ENCODE peak calls at places on chromosome 4, in seven cellular contexts. V is ELR, W is EL, O is psoas muscle, D is fibroblast of pulmonary artery, P is GM23248, Z is GM03348. J is an unnamed sample.

GRCh38 chr4:45662996-45663395 is 460.9 kb downstream of the GABRG1 start:
- DNase-seq in V (peak), W (no peak), O (peak), D (peak), P (peak), Z (peak), J (peak)

GRCh38 chr4:48862661-48863060 is 31.8 kb downstream of the OCIAD1 start:
- DNase-seq in V (no peak), W (no peak), O (no peak), D (no peak), P (no peak), Z (no peak), J (no peak)

GRCh38 chr4:99966692-99967091 is 16.6 kb upstream of the H2AZ1 start:
- DNase-seq in V (peak), W (peak), O (no peak), D (no peak), P (peak), Z (no peak), J (peak)

GRCh38 chr4:102521570-102522553 is 20.7 kb downstream of the NFKB1 start:
- DNase-seq in V (no peak), W (no peak), O (no peak), D (no peak), P (no peak), Z (no peak), J (no peak)

GRCh38 chr4:14169460-14169859 is 541.9 kb upstream of the BOD1L1 start:
- DNase-seq in V (peak), W (peak), O (no peak), D (peak), P (peak), Z (peak), J (peak)

GRCh38 chr4:4856071-4857000 is 3.1 kb upstream of the MSX1 start:
- DNase-seq in V (no peak), W (no peak), O (peak), D (no peak), P (peak), Z (peak), J (no peak)

GRCh38 chr4:92304073-92304472 is 307 bp downstream of the GRID2 start:
- DNase-seq in V (no peak), W (no peak), O (peak), D (peak), P (no peak), Z (no peak), J (no peak)

GRCh38 chr4:94472056-94472826 is 20.5 kb downstream of the PDLIM5 start:
- DNase-seq in V (peak), W (peak), O (no peak), D (peak), P (peak), Z (peak), J (peak)

J was measured in amniotic epithelial cell.